ENCODE peak calls at places on chromosome X, in six cellular contexts. Y is activated naive CD4-positive, alpha-beta T cell treated with anti-CD3 and anti-CD28 coated beads for 36 hours; I is cardiac muscle cell; M is NCI-H2171; D is effector CD4-positive, alpha-beta T cell; B is brain microvascular endothelial cell. J is an unnamed sample.

GRCh38 chrX:114903618-114904017 is 113.8 kb downstream of the IL13RA2 start:
- DNase-seq in Y (no peak), I (no peak), M (no peak), D (no peak), B (no peak), J (no peak)

GRCh38 chrX:149462849-149463248 is 42.3 kb downstream of the IDS start:
- DNase-seq in Y (no peak), I (peak), M (no peak), D (no peak), B (no peak), J (no peak)

GRCh38 chrX:47358387-47359065 is 11.9 kb upstream of the ZNF157 start:
- DNase-seq in Y (peak), I (no peak), M (no peak), D (no peak), B (no peak), J (peak)

GRCh38 chrX:140712413-140713173 is 3.0 kb downstream of the LINC00632 start:
- DNase-seq in Y (peak), I (peak), M (no peak), D (no peak), B (peak), J (peak)

GRCh38 chrX:69564665-69565064 is 51.2 kb upstream of the EDA start:
- DNase-seq in Y (no peak), I (no peak), M (no peak), D (no peak), B (no peak), J (no peak)

GRCh38 chrX:39726810-39727209 is 370.9 kb downstream of the BCOR start:
- DNase-seq in Y (no peak), I (peak), M (no peak), D (no peak), B (peak), J (no peak)

GRCh38 chrX:56368962-56369361 is 136.8 kb downstream of the KLF8 start:
- DNase-seq in Y (no peak), I (no peak), M (no peak), D (no peak), B (no peak), J (no peak)

GRCh38 chrX:53077207-53078197 is 4.7 kb upstream of the TSPYL2 start:
- DNase-seq in Y (no peak), I (no peak), M (no peak), D (no peak), B (no peak), J (no peak)

GRCh38 chrX:28718450-28718849 is 131.2 kb downstream of the IL1RAPL1 start:
- DNase-seq in Y (no peak), I (no peak), M (no peak), D (no peak), B (no peak), J (no peak)

GRCh38 chrX:68261060-68261672 is 172.1 kb downstream of the OPHN1 start:
- DNase-seq in Y (no peak), I (peak), M (no peak), D (no peak), B (no peak), J (no peak)

GRCh38 chrX:147848009-147848408 is 63.7 kb upstream of the FMR1 start:
- DNase-seq in Y (no peak), I (no peak), M (no peak), D (no peak), B (no peak), J (no peak)